ENCODE peak calls at places on chromosome 16, in four cellular contexts. N is upper lobe of right lung, D is B cell, F is DND-41. V is an unnamed sample.

GRCh38 chr16:69236319-69236718 is 49.4 kb downstream of the SNTB2 start:
- DNase-seq in N (no peak), D (no peak), F (no peak), V (no peak)

GRCh38 chr16:80614908-80615696 is 74.3 kb downstream of the DYNLRB2 start:
- DNase-seq in N (no peak), D (no peak), F (no peak), V (no peak)

GRCh38 chr16:20004931-20005330 is 68.8 kb downstream of the GPR139 start:
- DNase-seq in N (no peak), D (no peak), F (no peak), V (no peak)

GRCh38 chr16:89922884-89923639 is at the start of gene TUBB3:
- DNase-seq in N (peak; percentile 77), D (peak; percentile 71), F (no peak), V (no peak)

GRCh38 chr16:23148513-23149266 is 562 bp downstream of the USP31 start:
- DNase-seq in N (peak; percentile 91), D (peak; percentile 75), F (peak; percentile 40), V (peak; percentile 78)

GRCh38 chr16:12458591-12459400 is 344.9 kb downstream of the CPPED1 start:
- DNase-seq in N (peak; percentile 76), D (peak; percentile 48), F (peak; percentile 6), V (no peak)

GRCh38 chr16:84555418-84556196 is 51.1 kb upstream of the MEAK7 start:
- DNase-seq in N (no peak), D (no peak), F (no peak), V (no peak)

GRCh38 chr16:20941635-20941926 is 41.0 kb downstream of the LYRM1 start:
- DNase-seq in N (no peak), D (no peak), F (no peak), V (no peak)

GRCh38 chr16:3497771-3498170 is 2.5 kb upstream of the C16orf90 start:
- DNase-seq in N (peak; percentile 18), D (no peak), F (no peak), V (no peak)

GRCh38 chr16:74025-74424 is 1.6 kb upstream of the RHBDF1 start:
- DNase-seq in N (no peak), D (no peak), F (no peak), V (no peak)

GRCh38 chr16:28110479-28110878 is 47.0 kb upstream of the GSG1L start:
- DNase-seq in N (no peak), D (no peak), F (no peak), V (no peak)

GRCh38 chr16:7086842-7087616 is 245.6 kb upstream of the RBFOX1 start:
- DNase-seq in N (no peak), D (no peak), F (no peak), V (peak; percentile 55)

GRCh38 chr16:72590179-72590937 is 418.4 kb upstream of the PMFBP1 start:
- DNase-seq in N (no peak), D (peak; percentile 39), F (no peak), V (no peak)

GRCh38 chr16:85126731-85127662 is 14.7 kb upstream of the CIBAR2 start:
- DNase-seq in N (no peak), D (no peak), F (no peak), V (no peak)

GRCh38 chr16:73311857-73312723 is 264.2 kb upstream of the ZFHX3 start:
- DNase-seq in N (no peak), D (no peak), F (no peak), V (no peak)

GRCh38 chr16:87465306-87465705 is 27.5 kb downstream of the ZCCHC14 start:
- DNase-seq in N (peak; percentile 91), D (no peak), F (peak; percentile 9), V (peak; percentile 84)

GRCh38 chr16:87707097-87707496 is 58.7 kb downstream of the KLHDC4 start:
- DNase-seq in N (no peak), D (no peak), F (no peak), V (no peak)

GRCh38 chr16:84314373-84314772 is 19.7 kb downstream of the WFDC1 start:
- DNase-seq in N (peak; percentile 7), D (no peak), F (no peak), V (no peak)

GRCh38 chr16:4319454-4319853 is 3.6 kb downstream of the GLIS2 start:
- DNase-seq in N (peak; percentile 73), D (peak; percentile 75), F (peak; percentile 58), V (no peak)

GRCh38 chr16:28300327-28300726 is 8.0 kb downstream of the SBK1 start:
- DNase-seq in N (no peak), D (no peak), F (no peak), V (no peak)

GRCh38 chr16:15644306-15644961 is 1.5 kb upstream of the MARF1 start:
- DNase-seq in N (no peak), D (no peak), F (no peak), V (no peak)

GRCh38 chr16:50296807-50297206 is 30.5 kb downstream of the ADCY7 start:
- DNase-seq in N (peak; percentile 35), D (no peak), F (no peak), V (peak; percentile 26)

GRCh38 chr16:8611886-8612595 is 9.5 kb upstream of the METTL22 start:
- DNase-seq in N (no peak), D (no peak), F (no peak), V (no peak)

GRCh38 chr16:84511180-84511800 is 6.8 kb upstream of the MEAK7 start:
- DNase-seq in N (peak; percentile 90), D (peak; percentile 90), F (peak; percentile 73), V (peak; percentile 93)

GRCh38 chr16:29710227-29711219 is 31.5 kb downstream of the QPRT start:
- DNase-seq in N (peak; percentile 16), D (peak; percentile 71), F (peak; percentile 51), V (no peak)

GRCh38 chr16:57893559-57894389 is 77.2 kb downstream of the CNGB1 start:
- DNase-seq in N (peak; percentile 72), D (no peak), F (no peak), V (no peak)

GRCh38 chr16:19875900-19876299 is 8.7 kb downstream of the GPRC5B start:
- DNase-seq in N (no peak), D (no peak), F (no peak), V (no peak)

GRCh38 chr16:14302399-14303181 is 231.5 kb downstream of the MRTFB start:
- DNase-seq in N (no peak), D (peak; percentile 40), F (peak; percentile 58), V (peak; percentile 69)

GRCh38 chr16:66894948-66895696 is 14.8 kb downstream of the PDP2 start:
- DNase-seq in N (no peak), D (peak; percentile 55), F (peak; percentile 43), V (peak; percentile 76)

GRCh38 chr16:71255721-71256120 is 25.2 kb upstream of the HYDIN start:
- DNase-seq in N (no peak), D (no peak), F (no peak), V (no peak)

GRCh38 chr16:75113046-75113491 is 3.5 kb downstream of the LDHD start:
- DNase-seq in N (peak; percentile 22), D (no peak), F (peak; percentile 40), V (no peak)

GRCh38 chr16:28531777-28532744 is 6.7 kb downstream of the NUPR1 start:
- DNase-seq in N (peak; percentile 91), D (no peak), F (no peak), V (peak; percentile 81)

GRCh38 chr16:14011846-14012245 is 59.3 kb upstream of the MRTFB start:
- DNase-seq in N (no peak), D (no peak), F (no peak), V (no peak)

GRCh38 chr16:58032710-58033293 is 7.2 kb downstream of the MMP15 start:
- DNase-seq in N (peak; percentile 86), D (no peak), F (no peak), V (no peak)

GRCh38 chr16:27383511-27384243 is 18.3 kb upstream of the IL21R start:
- DNase-seq in N (peak; percentile 81), D (peak; percentile 54), F (no peak), V (no peak)

V was measured in sciatic nerve.